ENCODE peak calls at places on chromosomes 1 and 21, in four cellular contexts. R is ovary, Q is adrenal gland, F is HepG2. Z is an unnamed sample.

GRCh38 chr1:30427545-30427944 is 295.8 kb downstream of the MATN1 start:
- DNase-seq in R (no peak), Q (no peak), F (no peak), Z (no peak)

GRCh38 chr1:201740609-201741231 is 88.2 kb upstream of the IPO9 start:
- DNase-seq in R (no peak), Q (no peak), F (no peak), Z (no peak)

GRCh38 chr1:232578681-232579195 is 51.2 kb downstream of the SIPA1L2 start:
- DNase-seq in R (no peak), Q (no peak), F (no peak), Z (no peak)

GRCh38 chr1:229526695-229527094 is 18.6 kb upstream of the NUP133 start:
- DNase-seq in R (no peak), Q (no peak), F (no peak), Z (no peak)

GRCh38 chr1:10635385-10635896 is 160.7 kb downstream of the PEX14 start:
- DNase-seq in R (no peak), Q (no peak), F (no peak), Z (peak)

GRCh38 chr1:235423214-235423652 is 56.0 kb downstream of the TBCE start:
- DNase-seq in R (no peak), Q (no peak), F (no peak), Z (no peak)

GRCh38 chr1:177305040-177306018 is 134.6 kb downstream of the BRINP2 start:
- DNase-seq in R (no peak), Q (no peak), F (no peak), Z (no peak)

GRCh38 chr1:205916541-205916940 is 26.7 kb downstream of the SLC26A9 start:
- DNase-seq in R (no peak), Q (no peak), F (no peak), Z (no peak)

GRCh38 chr1:185627136-185627535 is 107.1 kb upstream of the HMCN1 start:
- DNase-seq in R (no peak), Q (no peak), F (no peak), Z (no peak)

GRCh38 chr1:212098771-212099170 is 63.2 kb downstream of the DTL start:
- DNase-seq in R (no peak), Q (no peak), F (no peak), Z (no peak)

GRCh38 chr1:6019166-6019845 is 26.4 kb upstream of the KCNAB2 start:
- DNase-seq in R (no peak), Q (no peak), F (no peak), Z (no peak)

GRCh38 chr1:15543589-15544568 is 17.2 kb downstream of the DNAJC16 start:
- DNase-seq in R (no peak), Q (no peak), F (no peak), Z (no peak)

GRCh38 chr1:15540201-15540600 is 13.6 kb downstream of the DNAJC16 start:
- DNase-seq in R (no peak), Q (no peak), F (no peak), Z (no peak)

GRCh38 chr1:15541231-15541792 is 14.7 kb downstream of the DNAJC16 start:
- DNase-seq in R (no peak), Q (no peak), F (no peak), Z (no peak)

GRCh38 chr1:15542685-15543588 is 16.3 kb downstream of the DNAJC16 start:
- DNase-seq in R (no peak), Q (no peak), F (no peak), Z (no peak)

DNA sequence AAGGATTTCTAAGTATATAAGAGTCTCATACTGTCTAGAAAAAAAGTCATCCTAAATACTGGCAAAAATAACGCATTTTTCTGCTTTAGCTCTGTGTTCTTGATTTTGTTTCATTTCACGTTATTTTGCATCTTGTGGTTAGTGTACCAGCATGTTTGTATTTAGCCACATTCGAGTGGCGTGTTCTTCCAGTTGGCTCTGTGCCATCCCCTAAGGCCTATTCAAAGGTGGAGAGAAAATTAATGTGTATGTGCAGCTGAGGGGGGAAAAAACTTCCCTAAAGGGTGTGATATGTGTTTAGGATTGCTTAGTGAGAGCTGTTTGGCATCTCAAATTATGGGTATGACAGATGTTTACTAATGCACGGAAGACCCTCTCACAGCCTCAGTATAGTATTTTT is 12.1 kb downstream of the DNAJC16 start:
- DNase-seq in R (no peak), Q (no peak), F (no peak), Z (no peak)
- H3K4me3 ChIP-seq in R (no peak), Q (no peak), F (no peak), Z (no peak)

DNA sequence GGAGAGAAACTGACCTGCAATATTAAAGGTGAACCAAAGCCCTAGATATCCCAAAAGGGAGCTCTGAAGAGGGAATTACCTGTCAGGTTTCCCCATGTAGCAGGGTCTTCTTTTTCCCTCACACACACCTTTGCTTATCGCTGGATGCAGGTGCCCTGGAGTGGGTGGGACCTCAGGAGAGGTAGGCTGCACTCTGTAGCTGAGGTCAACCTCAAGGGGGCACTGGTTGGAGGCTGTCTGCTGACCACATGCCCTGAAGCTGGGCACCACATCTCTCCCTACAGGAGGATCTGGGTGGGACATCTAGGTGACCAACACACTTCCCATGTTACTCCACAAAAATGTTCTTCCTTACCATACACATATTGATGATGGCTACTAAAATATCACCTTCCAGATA is 298.7 kb upstream of the USP25 start:
- DNase-seq in R (no peak), Q (no peak), F (no peak), Z (no peak)
- TF ChIP-seq CTCF in R (no peak), Q (no peak), F (no peak), Z (no peak)

DNA sequence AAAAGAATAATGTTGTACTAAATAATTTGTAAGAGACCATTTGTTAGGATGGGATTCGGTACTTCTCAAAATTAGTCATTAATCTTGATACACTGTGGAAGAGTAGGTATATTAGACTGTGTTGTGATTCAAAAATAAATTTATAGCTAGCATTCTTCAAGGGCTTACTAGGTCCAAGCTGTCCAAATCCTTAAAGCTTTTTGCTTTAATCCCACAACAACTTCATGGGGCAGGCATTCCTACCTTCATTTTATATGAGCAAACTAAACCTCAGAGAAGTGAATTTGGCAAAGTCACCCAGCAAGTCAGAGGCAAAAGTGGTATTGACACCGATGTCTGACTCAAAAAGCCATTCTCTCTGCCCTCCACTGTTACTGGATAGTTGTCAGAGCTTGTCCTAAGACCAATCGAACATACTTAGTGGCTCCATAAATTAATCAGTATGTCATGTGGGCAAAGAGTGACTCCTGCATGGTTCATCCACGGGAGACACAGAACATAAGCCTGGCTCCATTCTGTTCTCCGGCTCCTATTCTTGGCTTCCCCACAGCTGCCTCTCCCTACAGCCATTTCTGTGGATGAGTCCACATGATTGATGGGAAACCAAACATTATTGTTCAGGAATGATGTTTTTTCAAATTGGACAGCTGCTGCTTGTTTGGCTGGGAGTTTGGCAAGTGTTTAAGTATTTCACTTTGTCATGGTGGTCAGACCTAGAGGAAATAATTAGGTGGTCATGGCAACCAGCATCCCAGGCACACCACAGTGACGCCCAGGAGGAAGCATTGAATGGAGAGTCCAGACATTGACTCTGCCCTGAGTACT is 133.4 kb upstream of the FGGY start:
- DNase-seq in R (no peak), Q (no peak), F (no peak), Z (peak)
- H3K4me3 ChIP-seq in R (no peak), Q (no peak), F (no peak), Z (no peak)

GRCh38 chr1:82565146-82565545 is 764.4 kb downstream of the ADGRL2 start:
- DNase-seq in R (no peak), Q (peak), F (no peak), Z (peak)
- TF ChIP-seq CTCF in R (no peak), Q (no peak), F (no peak), Z (peak)

GRCh38 chr1:155979525-155980343 is 1.4 kb upstream of the ARHGEF2 start:
- DNase-seq in R (no peak), Q (no peak), F (no peak), Z (no peak)

GRCh38 chr1:155981266-155982088 is 3.1 kb upstream of the ARHGEF2 start:
- DNase-seq in R (no peak), Q (no peak), F (peak), Z (peak)

GRCh38 chr1:155984341-155984740 is 6.0 kb upstream of the ARHGEF2 start:
- DNase-seq in R (no peak), Q (no peak), F (no peak), Z (no peak)

GRCh38 chr1:155982106-155982505 is 3.8 kb upstream of the ARHGEF2 start:
- DNase-seq in R (no peak), Q (no peak), F (no peak), Z (no peak)

DNA sequence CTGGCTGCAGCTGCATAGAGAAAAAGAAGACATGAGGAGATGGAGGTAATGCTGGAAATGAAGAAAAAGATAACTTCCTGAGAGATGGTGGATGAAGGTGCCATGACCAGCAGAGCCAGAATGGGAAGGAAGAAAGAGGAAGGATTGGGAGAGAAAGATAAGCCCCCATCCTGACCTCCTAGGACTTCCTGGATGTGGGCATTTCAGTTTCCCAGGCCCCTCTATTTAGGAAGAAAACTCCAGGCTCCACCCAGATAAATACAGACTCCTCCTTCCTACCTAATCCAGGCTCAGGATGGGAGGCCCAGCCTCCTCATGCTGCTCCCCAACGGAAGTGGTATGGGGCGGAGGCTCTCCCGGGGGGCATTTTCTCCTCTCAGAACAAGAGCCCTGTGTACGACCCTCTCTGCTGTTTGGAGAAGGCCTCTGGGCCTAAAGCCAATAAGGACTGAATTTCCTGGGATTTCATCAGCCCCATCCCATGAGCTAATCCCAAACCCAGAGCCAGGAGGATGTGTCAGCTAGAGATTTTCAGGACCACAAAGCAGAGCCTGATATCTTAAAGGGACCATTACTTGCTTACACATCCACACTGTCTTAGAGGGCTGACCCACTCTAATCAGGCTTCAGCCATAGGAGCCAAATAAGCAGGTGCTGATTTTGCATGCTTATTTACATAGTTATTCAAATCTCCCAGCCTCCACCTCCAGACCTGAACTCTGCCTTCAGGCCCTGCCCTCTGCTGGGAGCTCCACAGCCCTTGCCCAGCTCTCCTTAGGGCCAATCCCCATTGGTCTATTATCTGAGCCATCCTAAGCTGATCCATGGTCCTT is 5.1 kb upstream of the ARHGEF2 start:
- DNase-seq in R (no peak), Q (peak), F (peak), Z (peak)
- H3K4me3 ChIP-seq in R (peak), Q (no peak), F (no peak), Z (peak)

GRCh38 chr1:74773540-74773939 is 40.6 kb downstream of the TYW3 start:
- DNase-seq in R (no peak), Q (no peak), F (no peak), Z (no peak)
- TF ChIP-seq CTCF in R (no peak), Q (no peak), F (no peak), Z (no peak)

GRCh38 chr1:46446646-46447498 is 42.8 kb upstream of the DMBX1 start:
- DNase-seq in R (peak), Q (peak), F (peak), Z (no peak)

GRCh38 chr1:46440478-46440877 is 46.4 kb downstream of the FAAH start:
- DNase-seq in R (no peak), Q (no peak), F (no peak), Z (no peak)

GRCh38 chr1:46445773-46446256 is 43.8 kb upstream of the DMBX1 start:
- DNase-seq in R (no peak), Q (no peak), F (no peak), Z (no peak)

GRCh38 chr1:46444466-46444865 is 45.2 kb upstream of the DMBX1 start:
- DNase-seq in R (no peak), Q (no peak), F (no peak), Z (no peak)

GRCh38 chr1:46442317-46443161 is 47.1 kb upstream of the DMBX1 start:
- DNase-seq in R (peak), Q (peak), F (peak), Z (peak)
- H3K4me3 ChIP-seq in R (peak), Q (no peak), F (no peak), Z (peak)

DNA sequence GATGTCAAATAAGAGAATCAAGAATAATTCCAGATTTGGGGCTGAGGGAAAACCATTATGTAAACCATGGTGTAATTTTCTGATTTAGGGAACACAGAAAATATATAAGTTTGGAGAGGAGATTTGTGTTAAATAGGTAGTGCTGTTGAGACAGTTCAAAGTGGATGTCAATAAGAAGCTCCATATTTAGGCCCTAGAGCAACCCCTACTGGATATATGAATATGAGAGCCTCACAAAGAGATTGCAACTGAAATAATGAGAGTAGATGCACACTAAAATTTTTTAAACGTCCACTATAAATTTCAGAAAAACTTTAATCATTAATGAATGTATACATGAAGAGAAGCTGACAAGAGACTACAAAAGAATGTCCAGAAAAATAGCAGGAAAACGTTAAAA is 1447.8 kb upstream of the PRMT6 start:
- DNase-seq in R (no peak), Q (no peak), F (peak), Z (no peak)
- TF ChIP-seq CTCF in R (no peak), Q (no peak), F (peak), Z (peak)